ENCODE peak calls at places on chromosomes 11 and 22, in five cellular contexts. N, P, C, E and X are unnamed samples.

GRCh38 chr11:2138436-2139117 is 612 bp downstream of the IGF2 start:
- DNase-seq in E (peak), C (no peak), P (no peak), N (no peak), X (peak)

GRCh38 chr11:135036488-135037297 is 624.7 kb upstream of the B3GAT1 start:
- DNase-seq in E (no peak), N (no peak), P (no peak), C (no peak), X (no peak)

GRCh38 chr22:29738118-29738815 is 18.5 kb downstream of the CABP7 start:
- DNase-seq in E (no peak), P (no peak), C (no peak), N (no peak), X (no peak)

GRCh38 chr11:126926376-126926791 is 74.2 kb downstream of the KIRREL3 start:
- DNase-seq in E (no peak), P (no peak), C (no peak), N (peak), X (no peak)

GRCh38 chr11:92317222-92317621 is 92.6 kb downstream of the FAT3 start:
- DNase-seq in N (no peak), E (no peak), P (no peak), C (no peak), X (no peak)

GRCh38 chr11:9099617-9100016 is 8.2 kb upstream of the SCUBE2 start:
- DNase-seq in N (no peak), P (no peak), C (no peak), E (no peak), X (no peak)

GRCh38 chr22:48245119-48245485 is 1482.7 kb downstream of the TBC1D22A start:
- DNase-seq in C (peak), P (no peak), E (no peak), N (no peak), X (no peak)

GRCh38 chr11:64546600-64546999 is 44.4 kb upstream of the SLC22A12 start:
- DNase-seq in E (no peak), C (peak), P (no peak), N (no peak), X (no peak)

GRCh38 chr11:135027461-135027860 is 615.4 kb upstream of the B3GAT1 start:
- DNase-seq in P (no peak), E (peak), N (peak), C (no peak), X (peak)

GRCh38 chr11:3684787-3685186 is 13.6 kb upstream of the CHRNA10 start:
- DNase-seq in E (no peak), N (no peak), P (no peak), C (no peak), X (peak)

GRCh38 chr22:50320671-50321325 is 6.0 kb downstream of the DENND6B start:
- DNase-seq in C (no peak), P (no peak), N (no peak), E (no peak), X (no peak)

GRCh38 chr22:29871684-29872083 is 11.3 kb upstream of the MTMR3 start:
- DNase-seq in E (peak), N (no peak), C (no peak), P (no peak), X (peak)

GRCh38 chr11:32439488-32440210 is 4.3 kb upstream of the WT1 start:
- DNase-seq in E (no peak), C (no peak), N (no peak), P (no peak), X (no peak)

GRCh38 chr11:32440372-32440888 is 5.1 kb upstream of the WT1 start:
- DNase-seq in E (no peak), P (no peak), C (no peak), N (no peak), X (no peak)

GRCh38 chr11:32438346-32438882 is 3.1 kb upstream of the WT1 start:
- DNase-seq in E (no peak), P (no peak), N (no peak), C (no peak), X (no peak)

GRCh38 chr11:32437406-32438345 is 2.3 kb upstream of the WT1 start:
- DNase-seq in N (no peak), E (no peak), P (no peak), C (no peak), X (no peak)

DNA sequence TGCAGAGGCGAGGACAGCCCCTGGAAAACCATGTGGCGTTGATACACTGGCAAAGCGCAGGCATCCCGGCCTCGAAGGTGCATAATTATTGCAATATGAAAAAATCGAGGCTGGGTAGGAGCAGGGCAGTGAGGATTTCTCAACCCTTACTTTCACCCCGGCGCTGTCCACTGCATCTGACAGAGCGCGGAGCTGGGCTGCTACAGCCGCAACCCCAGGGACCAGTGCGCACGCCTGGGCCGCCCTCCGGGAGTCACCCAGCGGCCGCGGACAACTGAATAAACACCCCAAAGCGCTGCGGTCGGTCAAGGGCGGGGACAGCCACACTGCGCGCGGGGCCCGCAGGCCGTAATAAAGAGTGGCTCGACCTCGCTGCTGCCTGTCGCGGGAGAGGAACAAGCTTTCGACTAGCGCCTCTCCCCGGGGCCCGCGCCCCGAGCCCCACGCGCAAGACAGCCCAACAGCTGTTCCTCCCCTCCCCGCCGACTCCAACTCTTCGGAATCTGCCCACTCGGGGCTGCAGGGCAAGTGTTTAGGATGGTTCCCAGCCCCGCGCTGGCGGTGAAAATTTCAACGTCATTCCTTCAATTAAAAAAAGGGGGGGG is 3.6 kb upstream of the WT1 start:
- DNase-seq in P (no peak), C (no peak), E (no peak), N (no peak), X (no peak)
- H3K4me3 ChIP-seq in P (no peak), C (peak), E (no peak), N (no peak), X (peak)

GRCh38 chr11:69003866-69004311 is 9.2 kb downstream of the MRGPRF start:
- DNase-seq in E (peak), P (no peak), C (peak), N (no peak), X (no peak)

GRCh38 chr11:69004411-69005182 is 8.4 kb downstream of the MRGPRF start:
- DNase-seq in N (no peak), C (peak), E (peak), P (no peak), X (no peak)

GRCh38 chr11:69006816-69007215 is 6.2 kb downstream of the MRGPRF start:
- DNase-seq in E (no peak), N (no peak), C (no peak), P (no peak), X (no peak)

GRCh38 chr11:69005631-69006368 is 7.2 kb downstream of the MRGPRF start:
- DNase-seq in P (no peak), N (no peak), C (peak), E (no peak), X (no peak)

GRCh38 chr11:69005183-69005630 is 7.8 kb downstream of the MRGPRF start:
- DNase-seq in P (no peak), C (peak), E (no peak), N (no peak), X (no peak)
- TF ChIP-seq CTCF in P (no peak), C (no peak), E (no peak), N (no peak), X (no peak)

DNA sequence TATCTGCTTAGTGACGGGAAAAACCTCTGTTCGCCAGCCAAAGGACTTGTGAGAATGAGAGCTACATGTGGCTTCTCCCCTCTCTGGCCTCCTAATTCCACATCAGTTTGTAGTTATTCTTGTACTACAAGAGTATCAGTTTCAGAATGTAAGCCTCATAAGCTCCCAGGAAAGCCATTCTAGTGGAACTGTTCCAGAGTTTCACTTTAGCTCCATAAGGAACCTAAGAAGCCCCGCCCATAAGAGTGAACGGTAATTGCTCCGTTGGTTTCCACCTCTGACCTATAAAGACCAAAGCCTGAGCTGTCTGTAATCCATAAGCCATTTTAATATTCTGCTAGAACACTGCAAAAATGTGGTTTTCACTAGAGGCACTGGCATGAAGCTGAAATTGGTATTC is 53.0 kb downstream of the SIK3 start:
- DNase-seq in C (no peak), P (no peak), N (peak), E (peak), X (peak)
- H3K4me3 ChIP-seq in C (no peak), P (no peak), N (peak), E (no peak), X (no peak)

DNA sequence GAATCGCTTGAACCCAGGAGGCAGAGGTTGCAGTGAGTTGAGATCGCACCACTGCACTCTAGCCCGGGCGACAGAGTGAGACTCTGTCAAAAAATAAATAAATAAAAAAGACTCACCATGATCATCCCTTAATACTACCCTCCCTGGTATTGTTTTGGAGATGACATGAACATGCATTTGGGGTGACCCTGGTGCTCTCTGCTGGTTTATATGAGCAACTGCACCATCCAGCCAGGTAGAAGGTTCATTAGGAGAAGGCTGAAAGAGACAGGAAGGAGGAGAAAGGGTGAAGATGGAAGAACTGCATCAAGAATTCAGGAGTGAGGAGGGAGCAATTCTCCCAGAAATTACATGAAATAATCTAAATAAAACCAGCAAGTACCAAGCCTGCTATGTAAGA is 37.8 kb downstream of the SLC5A1 start:
- DNase-seq in P (no peak), C (no peak), N (peak), E (peak), X (peak)
- TF ChIP-seq CTCF in P (peak), C (no peak), N (peak), E (peak), X (peak)

GRCh38 chr11:119447664-119448242 is 24.8 kb upstream of the THY1 start:
- DNase-seq in N (no peak), C (no peak), P (no peak), E (no peak), X (no peak)
- H3K4me3 ChIP-seq in N (no peak), C (no peak), P (no peak), E (no peak), X (no peak)

DNA sequence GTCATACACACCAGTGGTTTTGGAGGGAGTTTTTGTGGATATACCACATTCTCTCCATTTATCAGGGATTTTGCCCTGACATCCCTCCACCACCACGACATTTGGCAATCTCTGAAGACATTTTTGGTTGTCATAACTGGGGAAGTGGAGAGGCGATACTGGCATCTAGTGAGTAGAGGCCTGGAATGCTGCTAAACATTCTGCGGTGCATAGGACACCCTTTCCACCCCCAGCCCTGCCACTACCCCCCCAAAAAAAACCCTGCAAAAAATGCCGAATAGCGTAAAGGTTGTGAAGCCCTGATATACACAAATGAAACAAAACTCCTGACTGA is 560 bp upstream of the TPST2 start:
- DNase-seq in C (no peak), P (no peak), E (no peak), N (peak), X (no peak)
- TF ChIP-seq CTCF in C (no peak), P (no peak), E (no peak), N (no peak), X (no peak)

GRCh38 chr11:66314186-66314501 is 2.7 kb downstream of the CD248 start:
- DNase-seq in E (no peak), N (no peak), P (no peak), C (no peak), X (no peak)

GRCh38 chr11:66314561-66315497 is 2.0 kb downstream of the CD248 start:
- DNase-seq in C (no peak), N (no peak), P (no peak), E (no peak), X (peak)

GRCh38 chr11:66316849-66317251 is at the start of gene CD248:
- DNase-seq in C (peak), N (peak), E (peak), P (no peak), X (peak)

GRCh38 chr11:66315921-66316811 is 678 bp downstream of the CD248 start:
- DNase-seq in E (no peak), C (no peak), P (no peak), N (no peak), X (peak)

DNA sequence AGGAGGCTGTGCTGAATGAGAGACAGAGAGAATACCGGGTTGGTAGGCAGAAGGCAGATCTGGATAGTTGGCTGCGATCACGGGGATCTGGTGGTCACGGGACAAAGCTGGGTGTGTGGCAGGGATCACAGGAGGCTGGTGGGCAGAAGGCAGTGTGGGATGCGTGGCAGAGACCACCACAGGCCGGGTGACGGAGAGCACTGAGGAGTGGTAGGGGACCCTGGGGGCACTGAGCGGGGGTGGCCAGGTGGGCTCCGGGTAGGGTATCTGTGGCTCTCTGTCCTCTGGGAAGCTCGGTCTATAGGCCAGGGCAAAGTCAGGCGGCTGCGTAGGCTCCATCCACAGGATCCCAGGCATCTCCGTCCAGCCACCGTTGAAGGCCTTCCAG is 1.4 kb downstream of the CD248 start:
- DNase-seq in N (no peak), P (no peak), E (no peak), C (no peak), X (peak)
- H3K4me3 ChIP-seq in N (peak), P (peak), E (peak), C (peak), X (peak)

GRCh38 chr11:122115520-122116343 is at the start of gene BLID:
- DNase-seq in P (no peak), E (peak), N (peak), C (peak), X (peak)
- TF ChIP-seq CTCF in P (peak), E (peak), N (peak), C (no peak), X (peak)